ENCODE peak calls at places on chromosomes 3 and 15, in seven cellular contexts. W is A549; H is PC-9; A is HCT116; M is cardiac fibroblast; G is CD8-positive, alpha-beta memory T cell; D is HAP-1. Y is an unnamed sample.

GRCh38 chr3:144652573-144652972 is 681.0 kb downstream of the DIPK2A start:
- DNase-seq in W (no peak), H (no peak), A (no peak), M (peak; percentile 53), G (no peak), D (no peak), Y (no peak)

GRCh38 chr15:79401301-79401700 is 30.8 kb upstream of the MINAR1 start:
- DNase-seq in W (no peak), H (no peak), A (no peak), M (no peak), G (no peak), D (no peak), Y (no peak)

GRCh38 chr3:122318620-122319019 is 6.4 kb upstream of the CSTA start:
- DNase-seq in W (no peak), H (peak; percentile 62), A (no peak), M (no peak), G (no peak), D (no peak), Y (no peak)

GRCh38 chr3:150253622-150254021 is 154.5 kb upstream of the TSC22D2 start:
- DNase-seq in W (no peak), H (peak; percentile 8), A (no peak), M (no peak), G (no peak), D (no peak), Y (no peak)

GRCh38 chr3:71962561-71963240 is 177.8 kb upstream of the PROK2 start:
- DNase-seq in W (no peak), H (no peak), A (no peak), M (no peak), G (no peak), D (no peak), Y (no peak)

GRCh38 chr3:21752749-21753347 is 1.8 kb upstream of the ZNF385D start:
- DNase-seq in W (peak; percentile 30), H (no peak), A (no peak), M (peak; percentile 84), G (no peak), D (peak; percentile 48), Y (no peak)

GRCh38 chr15:30859091-30859874 is 44.4 kb upstream of the FAN1 start:
- DNase-seq in W (peak; percentile 42), H (no peak), A (peak; percentile 6), M (peak; percentile 58), G (no peak), D (peak; percentile 47), Y (peak; percentile 27)

GRCh38 chr15:39589193-39589814 is 8.4 kb downstream of the THBS1 start:
- DNase-seq in W (no peak), H (no peak), A (no peak), M (no peak), G (no peak), D (no peak), Y (no peak)

GRCh38 chr3:45010718-45011355 is 15.3 kb upstream of the CLEC3B start:
- DNase-seq in W (no peak), H (no peak), A (no peak), M (peak; percentile 68), G (no peak), D (no peak), Y (no peak)

GRCh38 chr15:73965094-73965729 is 26.9 kb downstream of the STOML1 start:
- DNase-seq in W (no peak), H (no peak), A (no peak), M (no peak), G (no peak), D (peak; percentile 58), Y (no peak)

GRCh38 chr3:125141596-125142417 is 70.7 kb downstream of the SLC12A8 start:
- DNase-seq in W (no peak), H (no peak), A (no peak), M (peak; percentile 62), G (peak; percentile 65), D (peak; percentile 66), Y (peak; percentile 57)

GRCh38 chr15:100108846-100109245 is 232.9 kb downstream of the ADAMTS17 start:
- DNase-seq in W (no peak), H (no peak), A (no peak), M (no peak), G (no peak), D (no peak), Y (no peak)

GRCh38 chr15:100879461-100880138 is at the start of gene ALDH1A3:
- DNase-seq in W (peak; percentile 65), H (peak; percentile 90), A (peak; percentile 39), M (peak; percentile 74), G (no peak), D (peak; percentile 77), Y (no peak)

GRCh38 chr15:78098131-78098755 is 5.9 kb downstream of the SH2D7 start:
- DNase-seq in W (no peak), H (no peak), A (no peak), M (no peak), G (no peak), D (no peak), Y (no peak)
- H3K4me3 ChIP-seq in W (no peak overlapping the region), H (no peak overlapping the region), A (no peak overlapping the region), M (no peak overlapping the region), G (no peak overlapping the region), D (no peak overlapping the region), Y (no peak overlapping the region)

GRCh38 chr15:43519207-43519606 is 1.8 kb downstream of the MAP1A start:
- DNase-seq in W (no peak), H (no peak), A (no peak), M (no peak), G (no peak), D (no peak), Y (no peak)

GRCh38 chr15:43516801-43517353 is 531 bp upstream of the MAP1A start:
- DNase-seq in W (no peak), H (no peak), A (no peak), M (peak; percentile 46), G (no peak), D (no peak), Y (no peak)

GRCh38 chr15:43518073-43518761 is 809 bp downstream of the MAP1A start:
- DNase-seq in W (no peak), H (no peak), A (no peak), M (peak; percentile 41), G (no peak), D (peak; percentile 46), Y (no peak)

GRCh38 chr15:43516185-43516584 is 1.2 kb upstream of the MAP1A start:
- DNase-seq in W (no peak), H (no peak), A (no peak), M (peak; percentile 53), G (no peak), D (no peak), Y (no peak)

DNA sequence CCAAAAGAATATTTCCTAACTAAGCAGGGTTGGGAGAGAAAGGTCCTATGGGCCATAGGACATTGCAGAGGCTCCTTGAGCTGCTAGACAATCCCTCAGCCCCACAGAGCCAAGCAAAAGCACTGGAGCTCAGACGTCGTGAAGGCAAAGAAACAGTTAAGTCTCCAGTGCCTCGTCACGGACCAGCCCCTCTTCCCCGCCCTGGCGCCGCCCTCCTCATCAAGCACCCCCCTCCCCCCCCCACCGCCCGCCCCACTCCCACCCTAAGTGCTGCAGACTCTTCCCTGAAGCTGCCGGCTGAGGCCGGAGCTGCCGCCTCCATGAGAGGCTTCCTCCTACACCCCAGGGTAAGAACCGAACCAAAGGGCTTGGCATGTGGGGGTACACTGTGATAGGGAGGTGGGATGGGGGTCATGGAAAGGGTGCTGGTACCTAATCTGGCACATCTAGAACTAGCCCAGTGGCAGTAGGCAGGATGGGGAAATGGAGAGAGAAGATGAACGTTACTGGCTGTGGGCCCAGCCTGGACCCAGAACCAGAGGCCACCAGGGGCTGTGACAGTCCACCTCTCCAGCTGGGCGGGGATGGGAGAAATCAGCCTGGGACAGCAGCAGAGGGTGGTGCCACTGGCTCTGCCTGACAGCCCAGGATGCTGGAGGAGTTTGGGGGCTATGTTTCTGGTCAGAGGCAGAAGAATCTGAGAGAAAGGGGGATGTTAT is at the start of gene MAP1A:
- DNase-seq in W (no peak), H (no peak), A (no peak), M (peak; percentile 67), G (no peak), D (peak; percentile 80), Y (no peak)
- H3K4me3 ChIP-seq in W (no peak within 1 kb of the TSS), H (no peak within 1 kb of the TSS), A (no peak within 1 kb of the TSS), M (peak within 1 kb of the TSS; percentile 61), G (no peak within 1 kb of the TSS), D (peak within 1 kb of the TSS; percentile 40), Y (no peak within 1 kb of the TSS)

GRCh38 chr15:29821416-29822099 is 710 bp downstream of the TJP1 start:
- DNase-seq in W (peak; percentile 89), H (peak; percentile 85), A (peak; percentile 70), M (peak; percentile 78), G (no peak), D (peak; percentile 77), Y (no peak)

GRCh38 chr15:29822100-29822684 is at the start of gene TJP1:
- DNase-seq in W (peak; percentile 84), H (peak; percentile 86), A (no peak), M (peak; percentile 84), G (no peak), D (peak; percentile 85), Y (no peak)

GRCh38 chr15:29819979-29820801 is 2.1 kb downstream of the TJP1 start:
- DNase-seq in W (no peak), H (no peak), A (no peak), M (no peak), G (no peak), D (no peak), Y (no peak)

GRCh38 chr15:29822685-29823459 is 604 bp upstream of the TJP1 start:
- DNase-seq in W (peak; percentile 87), H (peak; percentile 75), A (peak; percentile 52), M (peak; percentile 77), G (no peak), D (no peak), Y (no peak)

DNA sequence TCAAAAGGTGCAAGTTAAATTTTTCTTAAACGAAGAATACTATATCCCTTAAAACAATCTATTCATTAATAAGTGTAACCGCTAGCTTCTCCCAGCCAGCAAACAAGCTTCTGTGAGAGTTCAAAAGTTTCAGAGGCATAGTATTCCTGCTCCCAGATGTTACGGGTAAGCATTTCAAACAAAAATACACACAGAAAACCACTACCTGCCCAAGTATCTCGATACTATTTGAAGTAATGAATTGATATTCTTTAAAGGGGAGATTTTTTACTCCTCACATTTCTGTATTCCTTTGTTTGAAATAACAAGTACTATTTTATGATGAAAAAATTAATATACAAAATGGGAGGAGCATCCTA is 1.5 kb downstream of the TJP1 start:
- DNase-seq in W (no peak), H (no peak), A (no peak), M (peak; percentile 22), G (no peak), D (no peak), Y (no peak)
- H3K4me3 ChIP-seq in W (peak overlapping the region; percentile 66), H (peak overlapping the region; percentile 74), A (peak overlapping the region; percentile 63), M (peak overlapping the region; percentile 77), G (no peak overlapping the region), D (peak overlapping the region; percentile 70), Y (no peak overlapping the region)

GRCh38 chr15:98778263-98778959 is 130.1 kb downstream of the IGF1R start:
- DNase-seq in W (no peak), H (no peak), A (no peak), M (no peak), G (no peak), D (no peak), Y (no peak)

GRCh38 chr15:98777426-98777825 is 129.1 kb downstream of the IGF1R start:
- DNase-seq in W (no peak), H (no peak), A (no peak), M (no peak), G (no peak), D (no peak), Y (no peak)

GRCh38 chr15:98775498-98776230 is 127.3 kb downstream of the IGF1R start:
- DNase-seq in W (no peak), H (no peak), A (no peak), M (no peak), G (no peak), D (no peak), Y (no peak)

GRCh38 chr15:98774756-98775497 is 126.6 kb downstream of the IGF1R start:
- DNase-seq in W (no peak), H (no peak), A (no peak), M (no peak), G (no peak), D (no peak), Y (no peak)

GRCh38 chr15:98776607-98777281 is 128.4 kb downstream of the IGF1R start:
- DNase-seq in W (no peak), H (no peak), A (no peak), M (peak; percentile 52), G (peak; percentile 17), D (peak; percentile 39), Y (peak; percentile 11)
- H3K4me3 ChIP-seq in W (no peak overlapping the region), H (no peak overlapping the region), A (no peak overlapping the region), M (no peak overlapping the region), G (no peak overlapping the region), D (no peak overlapping the region), Y (no peak overlapping the region)